ENCODE peak calls at places on chromosomes 7 and 10, in five cellular contexts. One of them, this sample, is unnamed.

GRCh38 chr10:28295346-28295745 is 7.5 kb downstream of the MPP7 start:
- DNase-seq in IMR-90: no peak
- DNase-seq in SK-N-SH: no peak
- DNase-seq in K562: no peak
- DNase-seq in HepG2: no peak
- DNase-seq in this sample: no peak

GRCh38 chr7:112462236-112462635 is 12.0 kb downstream of the IFRD1 start:
- DNase-seq in HepG2: peak
- DNase-seq in IMR-90: peak
- DNase-seq in SK-N-SH: no peak
- DNase-seq in K562: no peak
- DNase-seq in this sample: no peak

GRCh38 chr10:103166527-103166926 is 26.5 kb downstream of the NT5C2 start:
- DNase-seq in K562: no peak
- DNase-seq in HepG2: no peak
- DNase-seq in IMR-90: no peak
- DNase-seq in SK-N-SH: no peak
- DNase-seq in this sample: no peak

GRCh38 chr10:100319736-100320135 is 10.3 kb downstream of the PKD2L1 start:
- DNase-seq in HepG2: no peak
- DNase-seq in K562: no peak
- DNase-seq in SK-N-SH: no peak
- DNase-seq in IMR-90: no peak
- DNase-seq in this sample: no peak

GRCh38 chr10:44864637-44865288 is 46.4 kb upstream of the TMEM72 start:
- DNase-seq in SK-N-SH: peak
- DNase-seq in IMR-90: peak
- DNase-seq in K562: peak
- DNase-seq in HepG2: peak
- DNase-seq in this sample: peak

GRCh38 chr7:66307591-66308215 is 102.6 kb downstream of the TPST1 start:
- DNase-seq in SK-N-SH: no peak
- DNase-seq in K562: no peak
- DNase-seq in IMR-90: peak
- DNase-seq in HepG2: peak
- DNase-seq in this sample: no peak

GRCh38 chr7:155291045-155291530 is 6.6 kb upstream of the INSIG1 start:
- DNase-seq in K562: peak
- DNase-seq in HepG2: peak
- DNase-seq in IMR-90: peak
- DNase-seq in SK-N-SH: no peak
- DNase-seq in this sample: no peak

GRCh38 chr7:73599916-73600315 is 21.5 kb upstream of the TBL2 start:
- DNase-seq in IMR-90: no peak
- DNase-seq in SK-N-SH: no peak
- DNase-seq in K562: no peak
- DNase-seq in HepG2: no peak
- DNase-seq in this sample: no peak

DNA sequence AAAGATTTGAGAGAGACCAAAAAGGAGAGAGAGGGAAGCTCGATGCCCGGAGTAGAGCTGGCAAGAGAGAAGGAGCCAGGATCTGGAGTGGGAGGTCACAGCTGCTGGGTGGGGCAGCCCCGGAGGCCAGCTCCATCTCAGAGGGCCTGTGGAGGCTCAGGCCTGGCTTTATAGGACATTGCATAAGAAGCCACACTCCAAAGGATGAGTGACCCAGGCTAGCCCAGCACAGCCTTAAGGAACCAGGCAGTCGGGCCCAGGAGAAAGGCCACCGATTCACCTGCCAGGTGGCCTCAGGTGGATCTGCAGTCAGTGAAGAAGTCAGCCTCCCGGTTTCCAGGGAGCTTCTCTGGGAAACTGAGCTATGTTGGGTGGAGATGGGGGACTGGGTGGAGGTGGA is 691 bp downstream of the PLAC9 start:
- DNase-seq in HepG2: no peak
- DNase-seq in K562: no peak
- DNase-seq in IMR-90: no peak
- DNase-seq in SK-N-SH: no peak
- DNase-seq in this sample: no peak
- H3K4me3 ChIP-seq in HepG2: no peak
- H3K4me3 ChIP-seq in K562: no peak
- H3K4me3 ChIP-seq in IMR-90: peak
- H3K4me3 ChIP-seq in SK-N-SH: no peak
- H3K4me3 ChIP-seq in this sample: no peak

GRCh38 chr7:30147785-30148184 is 13.0 kb downstream of the MTURN start:
- DNase-seq in SK-N-SH: no peak
- DNase-seq in K562: no peak
- DNase-seq in IMR-90: no peak
- DNase-seq in HepG2: no peak
- DNase-seq in this sample: no peak
- TF ChIP-seq MXI1 in SK-N-SH: no peak
- TF ChIP-seq MXI1 in K562: no peak
- TF ChIP-seq MXI1 in IMR-90: no peak
- TF ChIP-seq MXI1 in HepG2: no peak
- TF ChIP-seq MXI1 in this sample: no peak

DNA sequence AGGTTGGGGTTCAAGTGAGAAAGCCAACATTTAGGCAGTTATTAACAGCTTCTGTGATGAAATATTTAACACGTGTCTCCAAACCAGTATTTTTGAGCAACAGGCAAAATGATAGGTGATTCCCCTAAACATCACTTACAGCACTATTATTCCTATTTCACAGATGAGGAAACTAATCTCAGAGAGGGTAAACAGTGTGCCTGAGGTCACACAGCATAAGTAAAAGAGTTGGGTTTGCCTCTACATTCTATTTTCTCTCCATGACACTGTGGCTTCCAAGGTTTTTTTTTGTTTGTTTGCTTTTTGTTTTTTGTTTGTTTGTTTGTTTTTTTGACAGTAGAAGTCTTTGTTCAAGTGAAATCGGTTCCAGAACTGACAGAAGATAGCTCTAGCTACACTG is 43.2 kb upstream of the PDCD4 start:
- DNase-seq in K562: no peak
- DNase-seq in HepG2: no peak
- DNase-seq in IMR-90: no peak
- DNase-seq in SK-N-SH: no peak
- DNase-seq in this sample: no peak
- H3K4me3 ChIP-seq in K562: no peak
- H3K4me3 ChIP-seq in HepG2: no peak
- H3K4me3 ChIP-seq in IMR-90: no peak
- H3K4me3 ChIP-seq in SK-N-SH: no peak
- H3K4me3 ChIP-seq in this sample: no peak

GRCh38 chr10:132129431-132129830 is 57.3 kb upstream of the DPYSL4 start:
- DNase-seq in K562: no peak
- DNase-seq in IMR-90: no peak
- DNase-seq in SK-N-SH: peak
- DNase-seq in HepG2: no peak
- DNase-seq in this sample: no peak
- TF ChIP-seq MXI1 in K562: no peak
- TF ChIP-seq MXI1 in IMR-90: no peak
- TF ChIP-seq MXI1 in SK-N-SH: no peak
- TF ChIP-seq MXI1 in HepG2: no peak
- TF ChIP-seq MXI1 in this sample: no peak

GRCh38 chr7:117759950-117760640 is 113.1 kb downstream of the CTTNBP2 start:
- DNase-seq in IMR-90: peak
- DNase-seq in K562: no peak
- DNase-seq in SK-N-SH: no peak
- DNase-seq in HepG2: no peak
- DNase-seq in this sample: no peak
- H3K4me3 ChIP-seq in IMR-90: no peak
- H3K4me3 ChIP-seq in K562: no peak
- H3K4me3 ChIP-seq in SK-N-SH: no peak
- H3K4me3 ChIP-seq in HepG2: no peak
- H3K4me3 ChIP-seq in this sample: no peak

GRCh38 chr10:1423676-1424253 is 313.6 kb downstream of the ADARB2 start:
- DNase-seq in K562: no peak
- DNase-seq in HepG2: no peak
- DNase-seq in SK-N-SH: no peak
- DNase-seq in IMR-90: no peak
- DNase-seq in this sample: no peak

GRCh38 chr10:1419796-1420429 is 317.4 kb downstream of the ADARB2 start:
- DNase-seq in HepG2: no peak
- DNase-seq in K562: no peak
- DNase-seq in IMR-90: no peak
- DNase-seq in SK-N-SH: no peak
- DNase-seq in this sample: no peak

GRCh38 chr10:1424648-1425047 is 312.7 kb downstream of the ADARB2 start:
- DNase-seq in HepG2: no peak
- DNase-seq in K562: no peak
- DNase-seq in SK-N-SH: no peak
- DNase-seq in IMR-90: no peak
- DNase-seq in this sample: no peak

GRCh38 chr10:1420663-1421362 is 316.5 kb downstream of the ADARB2 start:
- DNase-seq in IMR-90: no peak
- DNase-seq in SK-N-SH: peak
- DNase-seq in K562: peak
- DNase-seq in HepG2: peak
- DNase-seq in this sample: no peak

DNA sequence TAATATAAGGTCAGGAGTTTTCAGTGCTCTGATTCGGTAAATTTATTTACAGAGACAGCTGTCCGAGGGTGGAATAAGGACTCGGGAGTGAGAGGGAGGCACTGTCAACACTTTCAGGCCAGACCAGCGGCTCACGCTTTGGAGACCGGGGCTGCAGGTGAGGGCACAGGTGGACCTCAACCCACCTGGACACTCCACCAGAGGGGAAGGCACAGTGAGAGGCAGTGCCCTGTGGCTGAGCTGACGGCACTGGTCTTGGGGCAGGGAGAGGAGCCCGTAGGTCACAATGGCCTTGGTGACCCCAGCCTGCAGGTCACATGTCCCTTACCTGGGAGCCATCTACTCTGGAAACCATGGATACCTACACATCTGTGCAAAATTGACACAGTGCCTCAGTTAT is 315.1 kb downstream of the ADARB2 start:
- DNase-seq in HepG2: no peak
- DNase-seq in K562: no peak
- DNase-seq in IMR-90: no peak
- DNase-seq in SK-N-SH: no peak
- DNase-seq in this sample: no peak
- TF ChIP-seq MXI1 in HepG2: no peak
- TF ChIP-seq MXI1 in K562: no peak
- TF ChIP-seq MXI1 in IMR-90: no peak
- TF ChIP-seq MXI1 in SK-N-SH: no peak
- TF ChIP-seq MXI1 in this sample: no peak

GRCh38 chr10:72067463-72068125 is 20.8 kb downstream of the SPOCK2 start:
- DNase-seq in SK-N-SH: no peak
- DNase-seq in K562: no peak
- DNase-seq in HepG2: no peak
- DNase-seq in IMR-90: no peak
- DNase-seq in this sample: no peak
- H3K4me3 ChIP-seq in SK-N-SH: no peak
- H3K4me3 ChIP-seq in K562: no peak
- H3K4me3 ChIP-seq in HepG2: no peak
- H3K4me3 ChIP-seq in IMR-90: no peak
- H3K4me3 ChIP-seq in this sample: no peak

DNA sequence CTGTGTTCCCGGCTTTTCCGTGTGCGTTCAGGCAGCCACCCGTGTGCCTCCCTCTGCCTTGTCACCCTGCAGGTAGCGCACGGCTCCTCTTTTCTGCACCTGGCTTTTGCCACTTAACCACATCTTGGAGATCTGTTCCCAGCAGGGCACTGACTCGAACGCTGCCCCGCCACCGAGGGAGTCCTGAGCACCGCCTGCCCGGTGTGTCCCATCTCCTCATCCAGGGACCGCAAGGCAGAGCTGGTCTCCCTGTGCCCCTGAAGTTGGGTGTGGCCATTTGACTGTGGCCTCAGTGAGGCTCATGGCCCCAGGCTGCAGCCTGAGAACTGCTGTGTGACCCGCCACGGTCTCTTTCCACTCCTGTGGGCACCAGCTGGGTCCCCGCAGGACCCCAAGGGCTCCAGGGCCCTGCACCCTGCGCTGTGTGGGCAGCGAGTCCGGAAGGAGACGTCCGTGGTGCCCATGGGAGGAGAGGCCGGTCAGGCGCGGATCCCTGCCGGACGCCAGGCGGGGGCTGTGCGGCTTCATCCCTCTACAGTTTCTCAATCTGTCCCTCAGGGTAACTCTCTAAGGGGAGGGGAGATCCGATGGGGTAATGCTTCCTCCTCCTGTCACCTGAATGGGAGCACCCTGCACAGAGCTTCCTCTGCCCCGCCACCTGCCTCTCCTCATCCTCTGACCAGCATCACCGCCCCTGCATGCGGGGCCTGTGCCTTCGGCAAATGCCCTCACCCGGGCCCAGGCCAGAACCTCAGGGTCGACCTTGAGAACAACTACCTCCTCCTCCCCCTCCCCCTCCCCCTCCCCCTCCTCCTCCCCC is 1.8 kb upstream of the INTS1 start:
- DNase-seq in K562: no peak
- DNase-seq in IMR-90: no peak
- DNase-seq in HepG2: no peak
- DNase-seq in SK-N-SH: no peak
- DNase-seq in this sample: no peak
- TF ChIP-seq MXI1 in K562: no peak
- TF ChIP-seq MXI1 in IMR-90: no peak
- TF ChIP-seq MXI1 in HepG2: no peak
- TF ChIP-seq MXI1 in SK-N-SH: no peak
- TF ChIP-seq MXI1 in this sample: no peak

GRCh38 chr7:157006205-157006747 is 4.2 kb downstream of the MNX1 start:
- DNase-seq in HepG2: no peak
- DNase-seq in K562: no peak
- DNase-seq in SK-N-SH: peak
- DNase-seq in IMR-90: no peak
- DNase-seq in this sample: no peak
- H3K4me3 ChIP-seq in HepG2: no peak
- H3K4me3 ChIP-seq in K562: no peak
- H3K4me3 ChIP-seq in SK-N-SH: no peak
- H3K4me3 ChIP-seq in IMR-90: no peak
- H3K4me3 ChIP-seq in this sample: no peak